ENCODE peak calls at places on chromosome X, in five cellular contexts. I is GM12878, C is foreskin fibroblast, T is fibroblast of the aortic adventitia, M is fibroblast of lung. B is an unnamed sample.

GRCh38 chrX:25052798-25053534 is 37.2 kb upstream of the ARX start:
- DNase-seq in C (no peak), M (no peak), T (no peak), I (no peak), B (no peak)

GRCh38 chrX:128818690-128819089 is 704.6 kb downstream of the SMARCA1 start:
- DNase-seq in I (no peak), T (no peak), C (no peak), M (no peak), B (no peak)

GRCh38 chrX:74262472-74263209 is 41.3 kb upstream of the ZCCHC13 start:
- DNase-seq in T (no peak), M (no peak), C (no peak), I (no peak), B (no peak)

GRCh38 chrX:107449490-107450175 is at the start of gene FRMPD3:
- DNase-seq in I (no peak), M (no peak), T (no peak), C (peak; percentile 30), B (no peak)

GRCh38 chrX:47662144-47662657 is 3.2 kb upstream of the UXT start:
- DNase-seq in T (peak; percentile 78), M (peak; percentile 87), C (peak; percentile 90), I (no peak), B (no peak)

GRCh38 chrX:14359316-14359715 is 170.0 kb upstream of the GLRA2 start:
- DNase-seq in C (peak; percentile 23), M (no peak), T (no peak), I (no peak), B (no peak)

GRCh38 chrX:153495362-153495751 is 577 bp downstream of the BGN start:
- DNase-seq in C (peak; percentile 70), M (peak; percentile 39), I (no peak), T (peak; percentile 66), B (no peak)

GRCh38 chrX:126489141-126489540 is 63.5 kb downstream of the DCAF12L1 start:
- DNase-seq in I (no peak), M (no peak), T (no peak), C (no peak), B (no peak)

GRCh38 chrX:94265323-94265722 is 591.3 kb downstream of the FAM133A start:
- DNase-seq in M (no peak), T (no peak), C (no peak), I (no peak), B (no peak)

GRCh38 chrX:120244735-120245498 is 5.7 kb upstream of the ZBTB33 start:
- DNase-seq in I (no peak), M (peak; percentile 78), C (peak; percentile 81), T (peak; percentile 87), B (peak; percentile 55)

GRCh38 chrX:44585866-44586265 is 43.2 kb upstream of the FUNDC1 start:
- DNase-seq in C (no peak), M (no peak), T (no peak), I (no peak), B (no peak)

GRCh38 chrX:17595456-17596035 is 141.7 kb upstream of the SCML1 start:
- DNase-seq in C (peak; percentile 50), I (no peak), M (peak; percentile 88), T (peak; percentile 42), B (no peak)

GRCh38 chrX:72201836-72202536 is 20.4 kb downstream of the PIN4 start:
- DNase-seq in C (peak; percentile 73), M (peak; percentile 90), T (peak; percentile 78), I (no peak), B (no peak)

GRCh38 chrX:13952581-13952980 is 77.1 kb downstream of the GEMIN8 start:
- DNase-seq in M (no peak), T (no peak), I (no peak), C (no peak), B (no peak)

GRCh38 chrX:118221257-118221656 is 104.6 kb upstream of the KLHL13 start:
- DNase-seq in M (no peak), I (no peak), C (no peak), T (no peak), B (no peak)

GRCh38 chrX:13164611-13165010 is 120.2 kb upstream of the FAM9C start:
- DNase-seq in C (no peak), T (no peak), M (no peak), I (no peak), B (no peak)

GRCh38 chrX:110402091-110402854 is 43.6 kb downstream of the RTL9 start:
- DNase-seq in M (peak; percentile 74), C (peak; percentile 90), I (no peak), T (peak; percentile 80), B (no peak)

GRCh38 chrX:101419489-101419888 is 11.5 kb downstream of the HNRNPH2 start:
- DNase-seq in I (no peak), T (no peak), M (no peak), C (no peak), B (no peak)

GRCh38 chrX:110180176-110180927 is 137.5 kb downstream of the AMMECR1 start:
- DNase-seq in C (peak; percentile 76), M (peak; percentile 89), T (peak; percentile 81), I (no peak), B (no peak)

GRCh38 chrX:17459596-17459995 is 84.6 kb downstream of the NHS start:
- DNase-seq in T (peak; percentile 73), I (no peak), M (peak; percentile 84), C (peak; percentile 66), B (no peak)

GRCh38 chrX:15471016-15471415 is 22.1 kb downstream of the PIR start:
- DNase-seq in C (peak; percentile 84), T (peak; percentile 77), M (peak; percentile 57), I (peak; percentile 27), B (no peak)

GRCh38 chrX:137286423-137286822 is 252.6 kb upstream of the GPR101 start:
- DNase-seq in C (no peak), T (no peak), M (no peak), I (no peak), B (no peak)

GRCh38 chrX:10591363-10592036 is 28.9 kb downstream of the MID1 start:
- DNase-seq in I (no peak), T (no peak), C (no peak), M (no peak), B (no peak)

GRCh38 chrX:45621356-45622041 is 420.8 kb upstream of the DIPK2B start:
- DNase-seq in T (peak; percentile 73), M (peak; percentile 84), I (no peak), C (peak; percentile 89), B (no peak)

GRCh38 chrX:27808226-27808625 is 436 bp downstream of the MAGEB10 start:
- DNase-seq in C (no peak), M (no peak), I (no peak), T (no peak), B (no peak)

GRCh38 chrX:74924449-74925209 is 623 bp downstream of the NEXMIF start:
- DNase-seq in M (peak; percentile 7), T (no peak), I (no peak), C (peak; percentile 19), B (no peak)

GRCh38 chrX:37813570-37813969 is 33.7 kb downstream of the CYBB start:
- DNase-seq in I (no peak), M (no peak), T (no peak), C (no peak), B (no peak)

GRCh38 chrX:150041208-150041607 is 102.9 kb upstream of the EOLA2 start:
- DNase-seq in C (no peak), T (no peak), I (no peak), M (no peak), B (no peak)

GRCh38 chrX:71919436-71919835 is 8.8 kb downstream of the NHSL2 start:
- DNase-seq in T (no peak), C (peak; percentile 36), I (no peak), M (peak; percentile 62), B (no peak)

GRCh38 chrX:21838937-21839333 is 482 bp upstream of the MBTPS2 start:
- DNase-seq in I (no peak), M (peak; percentile 25), C (peak; percentile 40), T (no peak), B (no peak)

GRCh38 chrX:16444353-16444752 is 205.6 kb upstream of the S100G start:
- DNase-seq in M (peak; percentile 82), C (peak; percentile 45), T (peak; percentile 56), I (no peak), B (no peak)

GRCh38 chrX:119763175-119763574 is 4.8 kb downstream of the SOWAHD start:
- DNase-seq in T (peak; percentile 79), M (peak; percentile 90), C (peak; percentile 71), I (no peak), B (no peak)

GRCh38 chrX:154484255-154485149 is 1.9 kb downstream of the UBL4A start:
- DNase-seq in C (peak; percentile 30), T (no peak), I (no peak), M (no peak), B (no peak)

GRCh38 chrX:72540318-72540717 is 32.3 kb downstream of the HDAC8 start:
- DNase-seq in C (peak; percentile 33), M (peak; percentile 28), T (peak; percentile 65), I (no peak), B (no peak)

GRCh38 chrX:85590638-85591037 is 211.2 kb upstream of the POF1B start:
- DNase-seq in I (no peak), T (no peak), M (no peak), C (no peak), B (no peak)

GRCh38 chrX:106481341-106481740 is 130.4 kb upstream of the RADX start:
- DNase-seq in C (peak; percentile 69), M (peak; percentile 28), I (peak; percentile 15), T (peak; percentile 66), B (peak; percentile 8)

DNA sequence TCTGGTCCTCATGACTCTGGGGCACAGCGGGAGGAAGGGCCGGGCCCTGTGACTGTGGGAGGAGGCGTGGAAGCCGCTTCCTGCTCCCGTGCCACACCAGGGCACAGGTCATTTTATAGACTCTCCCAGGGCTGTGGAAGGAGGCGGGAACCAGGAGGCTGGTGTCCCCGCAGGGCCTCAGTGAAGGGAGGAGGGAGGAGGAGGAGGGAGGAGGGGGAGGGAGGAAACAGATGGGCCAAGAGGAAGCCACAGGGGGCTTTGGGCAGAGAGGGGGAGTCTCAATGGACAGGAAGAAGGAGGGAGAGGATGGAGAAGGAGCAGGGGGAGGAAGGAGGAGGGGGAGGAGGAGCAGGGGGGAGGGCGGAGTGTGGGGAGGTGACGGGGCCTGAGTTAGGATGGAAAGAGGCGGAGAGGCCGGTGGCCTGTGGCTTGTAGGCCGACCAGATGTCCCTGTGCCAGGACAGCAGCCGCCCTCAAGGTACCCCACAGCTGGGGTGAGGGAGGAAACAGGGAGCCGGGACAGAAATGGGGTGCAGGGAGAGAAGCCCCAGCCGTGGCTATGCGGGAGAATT is 6.2 kb upstream of the PLCXD1 start:
- DNase-seq in M (no peak), T (no peak), I (no peak), C (peak; percentile 55), B (no peak)
- H3K4me3 ChIP-seq in M (no peak overlapping the region), T (no peak overlapping the region), I (no peak overlapping the region), C (no peak overlapping the region), B (no peak overlapping the region)

GRCh38 chrX:8868906-8869305 is 67.7 kb upstream of the FAM9A start:
- DNase-seq in M (peak; percentile 29), C (peak; percentile 34), I (no peak), T (peak; percentile 23), B (no peak)
- TF ChIP-seq CTCF in M (peak; percentile 26), C (peak; percentile 13), I (no peak), T (no peak), B (no peak)

DNA sequence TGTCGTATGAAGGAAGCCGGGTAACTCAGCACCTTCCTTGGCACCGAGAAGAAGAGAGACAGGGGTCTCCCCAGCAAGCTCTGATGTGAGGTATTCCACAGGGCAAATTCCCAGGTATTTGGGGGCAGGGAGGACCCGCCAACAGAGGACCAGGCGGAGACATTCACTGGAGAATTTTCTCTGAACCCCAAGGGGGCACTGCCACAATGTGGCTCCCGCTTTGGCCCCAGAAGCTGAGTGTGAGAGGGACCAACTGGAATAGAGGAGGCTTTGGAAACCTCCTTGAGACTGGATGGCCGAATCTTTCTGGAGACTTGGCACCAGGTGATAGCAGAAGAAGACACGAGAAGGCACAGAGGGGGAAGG is 735 bp upstream of the GABRE start:
- DNase-seq in C (no peak), M (no peak), T (no peak), I (no peak), B (no peak)
- H3K4me3 ChIP-seq in C (no peak overlapping the region), M (no peak overlapping the region), T (no peak overlapping the region), I (no peak overlapping the region), B (no peak overlapping the region)

GRCh38 chrX:57573754-57574153 is 18.1 kb upstream of the ZXDB start:
- DNase-seq in T (peak; percentile 43), M (no peak), C (peak; percentile 37), I (no peak), B (no peak)
- TF ChIP-seq CTCF in T (peak; percentile 55), M (peak; percentile 51), C (peak; percentile 25), I (peak; percentile 49), B (peak; percentile 30)

B was measured in GM12864.